ENCODE peak calls at places on chromosomes 11 and 22, in ten cellular contexts. B, E, W, I, G, N, D, S, A and L are unnamed samples.

GRCh38 chr11:39365809-39366436 is 2093.5 kb downstream of the LRRC4C start:
- DNase-seq in S (no peak), I (no peak), N (no peak), A (no peak), E (peak; percentile 59), B (no peak), G (no peak), W (no peak), D (no peak), L (no peak)

GRCh38 chr11:119144825-119145476 is 3.9 kb upstream of the ABCG4 start:
- DNase-seq in A (peak; percentile 90), E (peak; percentile 87), S (peak; percentile 76), D (peak; percentile 76), B (no peak), I (peak; percentile 65), W (peak; percentile 86), G (peak; percentile 65), N (peak; percentile 37), L (no peak)

GRCh38 chr11:68852628-68853027 is 10.9 kb upstream of the CPT1A start:
- DNase-seq in W (no peak), S (no peak), B (no peak), A (no peak), E (no peak), G (no peak), N (no peak), D (no peak), I (no peak), L (no peak)

GRCh38 chr22:27825174-27825573 is 23.6 kb upstream of the MN1 start:
- DNase-seq in S (no peak), N (no peak), D (no peak), B (no peak), E (no peak), I (no peak), A (no peak), W (no peak), G (no peak), L (no peak)

GRCh38 chr22:43013355-43014061 is 1.4 kb downstream of the PACSIN2 start:
- DNase-seq in A (no peak), E (peak; percentile 33), D (peak; percentile 57), N (no peak), G (no peak), I (no peak), B (no peak), S (no peak), W (no peak), L (no peak)

GRCh38 chr11:93073508-93074280 is 104.2 kb downstream of the MTNR1B start:
- DNase-seq in N (no peak), G (no peak), W (no peak), A (no peak), S (no peak), D (no peak), B (no peak), I (no peak), E (no peak), L (no peak)

GRCh38 chr22:19483481-19484244 is 3.9 kb downstream of the CDC45 start:
- DNase-seq in B (no peak), G (no peak), S (no peak), D (no peak), E (no peak), A (no peak), I (no peak), W (no peak), N (no peak), L (no peak)

GRCh38 chr11:3837793-3838192 is 3.0 kb downstream of the RHOG start:
- DNase-seq in D (peak; percentile 49), W (peak; percentile 32), S (peak; percentile 54), A (no peak), I (peak; percentile 77), G (peak; percentile 65), B (peak; percentile 70), N (peak; percentile 81), E (no peak), L (no peak)

GRCh38 chr11:75024068-75024449 is 35.3 kb downstream of the NEU3 start:
- DNase-seq in E (no peak), B (no peak), I (no peak), A (no peak), D (no peak), G (no peak), N (no peak), S (no peak), W (no peak), L (no peak)

GRCh38 chr11:87356428-87356827 is 318.7 kb downstream of the TMEM135 start:
- DNase-seq in A (no peak), D (peak; percentile 38), W (no peak), I (no peak), B (no peak), S (peak; percentile 28), N (no peak), G (no peak), E (no peak), L (no peak)

GRCh38 chr11:126153999-126154398 is 57.5 kb downstream of the RPUSD4 start:
- DNase-seq in B (no peak), W (peak; percentile 56), G (no peak), I (no peak), N (no peak), D (no peak), S (no peak), A (no peak), E (peak; percentile 69), L (no peak)

DNA sequence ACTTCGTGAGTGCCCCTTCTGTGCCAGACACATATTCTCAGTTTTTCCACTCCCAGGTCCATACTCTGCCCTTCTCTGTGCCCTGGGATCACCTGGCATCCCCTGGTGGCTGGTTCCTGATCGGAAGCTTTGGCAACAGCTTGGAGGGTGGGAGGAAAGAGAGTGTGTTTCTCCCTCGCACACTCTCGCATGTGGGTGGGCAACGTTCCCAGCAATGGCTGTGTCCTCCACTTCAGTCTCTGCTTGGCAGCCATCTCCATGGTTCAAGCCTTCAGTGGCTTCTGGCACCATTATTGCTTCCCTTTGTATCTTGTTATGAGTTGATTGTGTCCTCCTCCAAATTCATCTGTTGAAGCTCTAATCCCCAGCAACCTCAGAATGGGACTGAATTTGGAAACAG is 342.7 kb upstream of the SYN3 start:
- DNase-seq in E (no peak), A (no peak), B (no peak), W (no peak), G (no peak), I (no peak), S (no peak), N (no peak), D (no peak), L (no peak)
- H3K9me3 ChIP-seq in E (no peaks in the 10 kb centered on the region), A (no peaks in the 10 kb centered on the region), B (no peaks in the 10 kb centered on the region), W (no peaks in the 10 kb centered on the region), G (no peaks in the 10 kb centered on the region), I (no peaks in the 10 kb centered on the region), S (no peaks in the 10 kb centered on the region), N (no peaks in the 10 kb centered on the region), D (no peaks in the 10 kb centered on the region), L (no peaks in the 10 kb centered on the region)

GRCh38 chr11:73114110-73114834 is 27.8 kb downstream of the FCHSD2 start:
- DNase-seq in S (no peak), N (no peak), D (no peak), W (no peak), E (no peak), G (no peak), I (no peak), A (no peak), B (no peak), L (no peak)
- H3K9me3 ChIP-seq in S (peaks cover 7% of the 10 kb centered on the region), N (no peaks in the 10 kb centered on the region), D (no peaks in the 10 kb centered on the region), W (no peaks in the 10 kb centered on the region), E (peaks cover 5% of the 10 kb centered on the region), G (no peaks in the 10 kb centered on the region), I (no peaks in the 10 kb centered on the region), A (no peaks in the 10 kb centered on the region), B (no peaks in the 10 kb centered on the region), L (no peaks in the 10 kb centered on the region)

DNA sequence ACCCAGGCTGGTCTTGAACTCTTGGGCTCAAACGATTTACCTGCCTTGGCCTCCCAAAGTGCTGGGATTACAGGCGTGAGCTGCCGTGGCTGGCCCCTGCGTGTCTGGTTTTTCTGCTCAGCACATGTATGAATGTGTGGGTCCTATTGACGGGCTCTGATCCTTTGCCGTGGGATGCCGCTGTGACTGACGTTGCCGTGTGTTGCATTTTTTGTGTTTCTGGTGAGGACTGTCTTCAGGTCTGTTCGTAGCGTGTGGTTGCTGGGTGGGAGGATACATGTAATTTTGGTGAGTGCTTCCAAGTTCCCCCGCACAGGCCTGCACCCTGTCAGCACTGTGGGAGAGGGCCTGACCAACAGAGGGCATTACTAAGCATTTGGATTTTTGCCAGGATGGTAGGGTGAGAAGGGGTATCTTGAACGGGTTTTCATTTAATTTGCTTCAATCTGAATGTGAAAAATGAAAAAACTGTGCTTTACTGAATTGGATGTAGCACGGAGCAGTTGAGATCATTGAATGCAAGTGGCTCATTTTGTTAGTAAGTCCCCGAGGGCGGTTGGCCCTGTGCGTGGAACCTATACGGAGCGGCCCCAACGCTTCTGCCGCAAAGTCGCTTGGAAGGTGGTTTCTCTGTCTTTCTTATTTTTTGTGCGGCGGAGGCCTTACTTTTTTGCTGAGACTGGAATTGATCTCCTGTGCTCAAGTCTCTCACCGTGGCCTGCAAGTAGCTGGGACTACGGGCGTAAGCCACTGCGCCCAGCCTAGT is 8.2 kb downstream of the ZBED4 start:
- DNase-seq in I (no peak), E (no peak), N (no peak), B (no peak), A (no peak), W (no peak), D (no peak), G (no peak), S (no peak), L (no peak)
- H3K9me3 ChIP-seq in I (peaks cover 15% of the 10 kb centered on the region), E (peaks cover 4% of the 10 kb centered on the region), N (no peaks in the 10 kb centered on the region), B (no peaks in the 10 kb centered on the region), A (peaks cover 13% of the 10 kb centered on the region), W (peaks cover 12% of the 10 kb centered on the region), D (no peaks in the 10 kb centered on the region), G (peaks cover 3% of the 10 kb centered on the region), S (peaks cover 7% of the 10 kb centered on the region), L (no peaks in the 10 kb centered on the region)

GRCh38 chr11:17375547-17375946 is 12.9 kb downstream of the KCNJ11 start:
- DNase-seq in A (no peak), G (no peak), E (no peak), W (no peak), S (no peak), B (no peak), I (no peak), N (no peak), D (no peak), L (no peak)
- H3K9me3 ChIP-seq in A (peaks cover 20% of the 10 kb centered on the region), G (peaks cover 20% of the 10 kb centered on the region), E (peaks cover 15% of the 10 kb centered on the region), W (peaks cover 35% of the 10 kb centered on the region), S (peaks cover 28% of the 10 kb centered on the region), B (no peaks in the 10 kb centered on the region), I (peaks cover 34% of the 10 kb centered on the region), N (peaks cover 34% of the 10 kb centered on the region), D (no peaks in the 10 kb centered on the region), L (peaks cover 13% of the 10 kb centered on the region)

GRCh38 chr22:37195921-37196320 is 7.9 kb upstream of the C1QTNF6 start:
- DNase-seq in A (no peak), B (no peak), W (no peak), E (no peak), G (no peak), S (no peak), I (no peak), D (no peak), N (no peak), L (no peak)
- H3K9me3 ChIP-seq in A (no peaks in the 10 kb centered on the region), B (no peaks in the 10 kb centered on the region), W (no peaks in the 10 kb centered on the region), E (no peaks in the 10 kb centered on the region), G (no peaks in the 10 kb centered on the region), S (no peaks in the 10 kb centered on the region), I (no peaks in the 10 kb centered on the region), D (no peaks in the 10 kb centered on the region), N (no peaks in the 10 kb centered on the region), L (no peaks in the 10 kb centered on the region)

DNA sequence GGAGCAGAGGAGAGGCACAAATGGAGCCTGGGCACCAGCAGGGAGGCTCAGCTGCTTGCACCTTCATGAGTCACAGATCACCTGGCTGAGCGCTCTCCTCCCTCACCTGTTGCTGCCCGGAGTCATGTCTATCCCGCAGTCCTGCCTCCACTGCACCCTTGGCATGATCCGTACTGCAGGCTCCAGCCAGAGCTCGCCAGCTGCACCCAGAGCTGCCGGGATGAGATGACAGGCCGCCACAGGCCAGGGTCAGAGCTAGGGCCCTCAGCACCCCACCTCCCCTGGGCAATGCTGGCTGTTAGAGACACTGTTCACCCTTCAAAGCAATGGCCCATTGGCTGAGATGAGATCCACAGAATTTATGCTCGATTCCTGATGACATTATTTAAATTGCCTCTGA is 702.8 kb downstream of the TBC1D22A start:
- DNase-seq in W (no peak), I (no peak), G (peak; percentile 15), D (no peak), S (no peak), E (no peak), N (no peak), B (no peak), A (no peak), L (no peak)
- H3K9me3 ChIP-seq in W (peaks cover 21% of the 10 kb centered on the region), I (peaks cover 9% of the 10 kb centered on the region), G (peaks cover 10% of the 10 kb centered on the region), D (no peaks in the 10 kb centered on the region), S (no peaks in the 10 kb centered on the region), E (no peaks in the 10 kb centered on the region), N (peaks cover 8% of the 10 kb centered on the region), B (no peaks in the 10 kb centered on the region), A (no peaks in the 10 kb centered on the region), L (no peaks in the 10 kb centered on the region)